ENCODE peak calls at places on chromosomes 16 and 17, in ten cellular contexts. One of them, this sample, is unnamed.

GRCh38 chr17:6269474-6269873 is 165.4 kb downstream of the AIPL1 start:
- DNase-seq in amygdala: no peak
- DNase-seq in DMS 273 treated with DMSO at 0.1 percent for 48 hours: no peak
- DNase-seq in stimulated activated naive CD8-positive, alpha-beta T cell treated with anti-CD3 and anti-CD28 coated beads, Interleukin-15, Interleukin-2, amounts not matched to agents 100 U/mL and 50 U/mL, for 24 hours: peak
- DNase-seq in NCI-H1417: no peak
- DNase-seq in AG04449: no peak
- DNase-seq in retina: peak
- DNase-seq in choroid plexus epithelial cell: peak
- DNase-seq in substantia nigra: no peak
- DNase-seq in CD8-positive, alpha-beta memory T cell: no peak
- DNase-seq in this sample: peak

GRCh38 chr16:50360033-50360778 is 8.6 kb downstream of the BRD7 start:
- DNase-seq in amygdala: no peak
- DNase-seq in DMS 273 treated with DMSO at 0.1 percent for 48 hours: no peak
- DNase-seq in stimulated activated naive CD8-positive, alpha-beta T cell treated with anti-CD3 and anti-CD28 coated beads, Interleukin-15, Interleukin-2, amounts not matched to agents 100 U/mL and 50 U/mL, for 24 hours: no peak
- DNase-seq in NCI-H1417: no peak
- DNase-seq in AG04449: no peak
- DNase-seq in retina: no peak
- DNase-seq in choroid plexus epithelial cell: peak
- DNase-seq in substantia nigra: no peak
- DNase-seq in CD8-positive, alpha-beta memory T cell: no peak
- DNase-seq in this sample: no peak

GRCh38 chr17:44022246-44022645 is 7.5 kb upstream of the TMEM101 start:
- DNase-seq in amygdala: no peak
- DNase-seq in DMS 273 treated with DMSO at 0.1 percent for 48 hours: no peak
- DNase-seq in stimulated activated naive CD8-positive, alpha-beta T cell treated with anti-CD3 and anti-CD28 coated beads, Interleukin-15, Interleukin-2, amounts not matched to agents 100 U/mL and 50 U/mL, for 24 hours: no peak
- DNase-seq in NCI-H1417: no peak
- DNase-seq in AG04449: no peak
- DNase-seq in retina: no peak
- DNase-seq in choroid plexus epithelial cell: no peak
- DNase-seq in substantia nigra: no peak
- DNase-seq in CD8-positive, alpha-beta memory T cell: no peak
- DNase-seq in this sample: no peak

GRCh38 chr17:80906364-80907259 is 85.0 kb upstream of the CHMP6 start:
- DNase-seq in amygdala: no peak
- DNase-seq in DMS 273 treated with DMSO at 0.1 percent for 48 hours: no peak
- DNase-seq in stimulated activated naive CD8-positive, alpha-beta T cell treated with anti-CD3 and anti-CD28 coated beads, Interleukin-15, Interleukin-2, amounts not matched to agents 100 U/mL and 50 U/mL, for 24 hours: no peak
- DNase-seq in NCI-H1417: no peak
- DNase-seq in AG04449: no peak
- DNase-seq in retina: no peak
- DNase-seq in choroid plexus epithelial cell: no peak
- DNase-seq in substantia nigra: no peak
- DNase-seq in CD8-positive, alpha-beta memory T cell: no peak
- DNase-seq in this sample: no peak

GRCh38 chr16:57240872-57241271 is 4.2 kb upstream of the ARL2BP start:
- DNase-seq in amygdala: no peak
- DNase-seq in DMS 273 treated with DMSO at 0.1 percent for 48 hours: no peak
- DNase-seq in stimulated activated naive CD8-positive, alpha-beta T cell treated with anti-CD3 and anti-CD28 coated beads, Interleukin-15, Interleukin-2, amounts not matched to agents 100 U/mL and 50 U/mL, for 24 hours: no peak
- DNase-seq in NCI-H1417: no peak
- DNase-seq in AG04449: no peak
- DNase-seq in retina: no peak
- DNase-seq in choroid plexus epithelial cell: no peak
- DNase-seq in substantia nigra: no peak
- DNase-seq in CD8-positive, alpha-beta memory T cell: no peak
- DNase-seq in this sample: no peak

GRCh38 chr17:40921026-40921425 is 16.4 kb downstream of the KRT23 start:
- DNase-seq in amygdala: no peak
- DNase-seq in DMS 273 treated with DMSO at 0.1 percent for 48 hours: no peak
- DNase-seq in stimulated activated naive CD8-positive, alpha-beta T cell treated with anti-CD3 and anti-CD28 coated beads, Interleukin-15, Interleukin-2, amounts not matched to agents 100 U/mL and 50 U/mL, for 24 hours: no peak
- DNase-seq in NCI-H1417: no peak
- DNase-seq in AG04449: no peak
- DNase-seq in retina: no peak
- DNase-seq in choroid plexus epithelial cell: no peak
- DNase-seq in substantia nigra: no peak
- DNase-seq in CD8-positive, alpha-beta memory T cell: no peak
- DNase-seq in this sample: no peak

GRCh38 chr16:83722501-83723183 is 85.1 kb upstream of the HSBP1 start:
- DNase-seq in amygdala: no peak
- DNase-seq in DMS 273 treated with DMSO at 0.1 percent for 48 hours: no peak
- DNase-seq in stimulated activated naive CD8-positive, alpha-beta T cell treated with anti-CD3 and anti-CD28 coated beads, Interleukin-15, Interleukin-2, amounts not matched to agents 100 U/mL and 50 U/mL, for 24 hours: no peak
- DNase-seq in NCI-H1417: no peak
- DNase-seq in AG04449: no peak
- DNase-seq in retina: no peak
- DNase-seq in choroid plexus epithelial cell: no peak
- DNase-seq in substantia nigra: no peak
- DNase-seq in CD8-positive, alpha-beta memory T cell: no peak
- DNase-seq in this sample: no peak

GRCh38 chr16:7452090-7452489 is 119.4 kb downstream of the RBFOX1 start:
- DNase-seq in amygdala: no peak
- DNase-seq in DMS 273 treated with DMSO at 0.1 percent for 48 hours: no peak
- DNase-seq in stimulated activated naive CD8-positive, alpha-beta T cell treated with anti-CD3 and anti-CD28 coated beads, Interleukin-15, Interleukin-2, amounts not matched to agents 100 U/mL and 50 U/mL, for 24 hours: no peak
- DNase-seq in NCI-H1417: no peak
- DNase-seq in AG04449: no peak
- DNase-seq in retina: no peak
- DNase-seq in choroid plexus epithelial cell: no peak
- DNase-seq in substantia nigra: no peak
- DNase-seq in CD8-positive, alpha-beta memory T cell: no peak
- DNase-seq in this sample: no peak

GRCh38 chr16:54585966-54586365 is 299.4 kb upstream of the IRX3 start:
- DNase-seq in amygdala: no peak
- DNase-seq in DMS 273 treated with DMSO at 0.1 percent for 48 hours: no peak
- DNase-seq in stimulated activated naive CD8-positive, alpha-beta T cell treated with anti-CD3 and anti-CD28 coated beads, Interleukin-15, Interleukin-2, amounts not matched to agents 100 U/mL and 50 U/mL, for 24 hours: no peak
- DNase-seq in NCI-H1417: no peak
- DNase-seq in AG04449: no peak
- DNase-seq in retina: peak
- DNase-seq in choroid plexus epithelial cell: no peak
- DNase-seq in substantia nigra: no peak
- DNase-seq in CD8-positive, alpha-beta memory T cell: no peak
- DNase-seq in this sample: no peak

GRCh38 chr16:73949574-73950348 is 346.9 kb upstream of the PSMD7 start:
- DNase-seq in amygdala: no peak
- DNase-seq in DMS 273 treated with DMSO at 0.1 percent for 48 hours: no peak
- DNase-seq in stimulated activated naive CD8-positive, alpha-beta T cell treated with anti-CD3 and anti-CD28 coated beads, Interleukin-15, Interleukin-2, amounts not matched to agents 100 U/mL and 50 U/mL, for 24 hours: no peak
- DNase-seq in NCI-H1417: no peak
- DNase-seq in AG04449: peak
- DNase-seq in retina: no peak
- DNase-seq in choroid plexus epithelial cell: peak
- DNase-seq in substantia nigra: no peak
- DNase-seq in CD8-positive, alpha-beta memory T cell: no peak
- DNase-seq in this sample: no peak

GRCh38 chr17:22703786-22704441 is 1011.6 kb downstream of the KCNJ18 start:
- DNase-seq in amygdala: no peak
- DNase-seq in DMS 273 treated with DMSO at 0.1 percent for 48 hours: no peak
- DNase-seq in stimulated activated naive CD8-positive, alpha-beta T cell treated with anti-CD3 and anti-CD28 coated beads, Interleukin-15, Interleukin-2, amounts not matched to agents 100 U/mL and 50 U/mL, for 24 hours: no peak
- DNase-seq in NCI-H1417: no peak
- DNase-seq in AG04449: no peak
- DNase-seq in retina: no peak
- DNase-seq in choroid plexus epithelial cell: no peak
- DNase-seq in substantia nigra: no peak
- DNase-seq in CD8-positive, alpha-beta memory T cell: no peak
- DNase-seq in this sample: no peak

GRCh38 chr16:53864819-53865491 is 161.0 kb downstream of the FTO start:
- DNase-seq in amygdala: no peak
- DNase-seq in DMS 273 treated with DMSO at 0.1 percent for 48 hours: no peak
- DNase-seq in stimulated activated naive CD8-positive, alpha-beta T cell treated with anti-CD3 and anti-CD28 coated beads, Interleukin-15, Interleukin-2, amounts not matched to agents 100 U/mL and 50 U/mL, for 24 hours: peak
- DNase-seq in NCI-H1417: peak
- DNase-seq in AG04449: no peak
- DNase-seq in retina: no peak
- DNase-seq in choroid plexus epithelial cell: no peak
- DNase-seq in substantia nigra: no peak
- DNase-seq in CD8-positive, alpha-beta memory T cell: no peak
- DNase-seq in this sample: no peak

GRCh38 chr16:68083861-68084503 is 1.2 kb upstream of the NFATC3 start:
- DNase-seq in amygdala: no peak
- DNase-seq in DMS 273 treated with DMSO at 0.1 percent for 48 hours: no peak
- DNase-seq in stimulated activated naive CD8-positive, alpha-beta T cell treated with anti-CD3 and anti-CD28 coated beads, Interleukin-15, Interleukin-2, amounts not matched to agents 100 U/mL and 50 U/mL, for 24 hours: no peak
- DNase-seq in NCI-H1417: peak
- DNase-seq in AG04449: no peak
- DNase-seq in retina: no peak
- DNase-seq in choroid plexus epithelial cell: peak
- DNase-seq in substantia nigra: no peak
- DNase-seq in CD8-positive, alpha-beta memory T cell: no peak
- DNase-seq in this sample: no peak

GRCh38 chr16:87963400-87963799 is 12.2 kb downstream of the BANP start:
- DNase-seq in amygdala: no peak
- DNase-seq in DMS 273 treated with DMSO at 0.1 percent for 48 hours: no peak
- DNase-seq in stimulated activated naive CD8-positive, alpha-beta T cell treated with anti-CD3 and anti-CD28 coated beads, Interleukin-15, Interleukin-2, amounts not matched to agents 100 U/mL and 50 U/mL, for 24 hours: peak
- DNase-seq in NCI-H1417: no peak
- DNase-seq in AG04449: no peak
- DNase-seq in retina: no peak
- DNase-seq in choroid plexus epithelial cell: peak
- DNase-seq in substantia nigra: no peak
- DNase-seq in CD8-positive, alpha-beta memory T cell: peak
- DNase-seq in this sample: no peak

GRCh38 chr16:30934827-30935557 is 11.6 kb downstream of the FBXL19 start:
- DNase-seq in amygdala: no peak
- DNase-seq in DMS 273 treated with DMSO at 0.1 percent for 48 hours: no peak
- DNase-seq in stimulated activated naive CD8-positive, alpha-beta T cell treated with anti-CD3 and anti-CD28 coated beads, Interleukin-15, Interleukin-2, amounts not matched to agents 100 U/mL and 50 U/mL, for 24 hours: peak
- DNase-seq in NCI-H1417: no peak
- DNase-seq in AG04449: no peak
- DNase-seq in retina: no peak
- DNase-seq in choroid plexus epithelial cell: peak
- DNase-seq in substantia nigra: peak
- DNase-seq in CD8-positive, alpha-beta memory T cell: no peak
- DNase-seq in this sample: peak

GRCh38 chr16:17784073-17784472 is 313.3 kb upstream of the XYLT1 start:
- DNase-seq in amygdala: no peak
- DNase-seq in DMS 273 treated with DMSO at 0.1 percent for 48 hours: no peak
- DNase-seq in stimulated activated naive CD8-positive, alpha-beta T cell treated with anti-CD3 and anti-CD28 coated beads, Interleukin-15, Interleukin-2, amounts not matched to agents 100 U/mL and 50 U/mL, for 24 hours: peak
- DNase-seq in NCI-H1417: no peak
- DNase-seq in AG04449: no peak
- DNase-seq in retina: no peak
- DNase-seq in choroid plexus epithelial cell: peak
- DNase-seq in substantia nigra: no peak
- DNase-seq in CD8-positive, alpha-beta memory T cell: no peak
- DNase-seq in this sample: peak

GRCh38 chr17:42365136-42365535 is 23.1 kb downstream of the STAT3 start:
- DNase-seq in amygdala: no peak
- DNase-seq in DMS 273 treated with DMSO at 0.1 percent for 48 hours: no peak
- DNase-seq in stimulated activated naive CD8-positive, alpha-beta T cell treated with anti-CD3 and anti-CD28 coated beads, Interleukin-15, Interleukin-2, amounts not matched to agents 100 U/mL and 50 U/mL, for 24 hours: peak
- DNase-seq in NCI-H1417: no peak
- DNase-seq in AG04449: no peak
- DNase-seq in retina: no peak
- DNase-seq in choroid plexus epithelial cell: peak
- DNase-seq in substantia nigra: no peak
- DNase-seq in CD8-positive, alpha-beta memory T cell: no peak
- DNase-seq in this sample: no peak

GRCh38 chr16:12231666-12232065 is 255.1 kb downstream of the SNX29 start:
- DNase-seq in amygdala: no peak
- DNase-seq in DMS 273 treated with DMSO at 0.1 percent for 48 hours: no peak
- DNase-seq in stimulated activated naive CD8-positive, alpha-beta T cell treated with anti-CD3 and anti-CD28 coated beads, Interleukin-15, Interleukin-2, amounts not matched to agents 100 U/mL and 50 U/mL, for 24 hours: no peak
- DNase-seq in NCI-H1417: no peak
- DNase-seq in AG04449: peak
- DNase-seq in retina: no peak
- DNase-seq in choroid plexus epithelial cell: peak
- DNase-seq in substantia nigra: no peak
- DNase-seq in CD8-positive, alpha-beta memory T cell: no peak
- DNase-seq in this sample: no peak